ENCODE peak calls at places on chromosomes 4 and X, in seven cellular contexts. One of them, this sample, is unnamed.

GRCh38 chr4:72055566-72055965 is 23.8 kb downstream of the NPFFR2 start:
- DNase-seq in LoVo: no peak
- DNase-seq in stomach: no peak
- DNase-seq in NCI-H774: no peak
- DNase-seq in AG08396: no peak
- DNase-seq in OCI-LY7: no peak
- DNase-seq in activated naive CD8-positive, alpha-beta T cell treated with anti-CD3 and anti-CD28 coated beads, Interleukin-2, amount 10 ng/mL, durations not matched to agents 7 days and 5 days: no peak
- DNase-seq in this sample: no peak

GRCh38 chr4:152983774-152984411 is 47.8 kb downstream of the FHDC1 start:
- DNase-seq in LoVo: no peak
- DNase-seq in stomach: no peak
- DNase-seq in NCI-H774: no peak
- DNase-seq in AG08396: peak; percentile 61
- DNase-seq in OCI-LY7: no peak
- DNase-seq in activated naive CD8-positive, alpha-beta T cell treated with anti-CD3 and anti-CD28 coated beads, Interleukin-2, amount 10 ng/mL, durations not matched to agents 7 days and 5 days: no peak
- DNase-seq in this sample: no peak

GRCh38 chrX:139203681-139204575 is 326.6 kb upstream of the F9 start:
- DNase-seq in LoVo: no peak
- DNase-seq in stomach: peak; percentile 36
- DNase-seq in NCI-H774: no peak
- DNase-seq in AG08396: no peak
- DNase-seq in OCI-LY7: no peak
- DNase-seq in activated naive CD8-positive, alpha-beta T cell treated with anti-CD3 and anti-CD28 coated beads, Interleukin-2, amount 10 ng/mL, durations not matched to agents 7 days and 5 days: peak; percentile 26
- DNase-seq in this sample: peak; percentile 59

GRCh38 chrX:154797006-154797405 is 8.3 kb downstream of the MPP1 start:
- DNase-seq in LoVo: no peak
- DNase-seq in stomach: no peak
- DNase-seq in NCI-H774: no peak
- DNase-seq in AG08396: no peak
- DNase-seq in OCI-LY7: no peak
- DNase-seq in activated naive CD8-positive, alpha-beta T cell treated with anti-CD3 and anti-CD28 coated beads, Interleukin-2, amount 10 ng/mL, durations not matched to agents 7 days and 5 days: no peak
- DNase-seq in this sample: no peak

GRCh38 chrX:153794897-153795816 is 689 bp downstream of the SSR4 start:
- DNase-seq in LoVo: no peak
- DNase-seq in stomach: no peak
- DNase-seq in NCI-H774: no peak
- DNase-seq in AG08396: no peak
- DNase-seq in OCI-LY7: peak; percentile 14
- DNase-seq in activated naive CD8-positive, alpha-beta T cell treated with anti-CD3 and anti-CD28 coated beads, Interleukin-2, amount 10 ng/mL, durations not matched to agents 7 days and 5 days: peak; percentile 45
- DNase-seq in this sample: peak; percentile 27

GRCh38 chr4:140330311-140330900 is 43.0 kb upstream of the SCOC start:
- DNase-seq in LoVo: peak; percentile 34
- DNase-seq in stomach: no peak
- DNase-seq in NCI-H774: no peak
- DNase-seq in AG08396: peak; percentile 22
- DNase-seq in OCI-LY7: peak; percentile 42
- DNase-seq in activated naive CD8-positive, alpha-beta T cell treated with anti-CD3 and anti-CD28 coated beads, Interleukin-2, amount 10 ng/mL, durations not matched to agents 7 days and 5 days: no peak
- DNase-seq in this sample: peak; percentile 30

GRCh38 chr4:33494150-33494549 is 2750.2 kb downstream of the ARAP2 start:
- DNase-seq in LoVo: no peak
- DNase-seq in stomach: no peak
- DNase-seq in NCI-H774: no peak
- DNase-seq in AG08396: no peak
- DNase-seq in OCI-LY7: no peak
- DNase-seq in activated naive CD8-positive, alpha-beta T cell treated with anti-CD3 and anti-CD28 coated beads, Interleukin-2, amount 10 ng/mL, durations not matched to agents 7 days and 5 days: no peak
- DNase-seq in this sample: no peak

GRCh38 chr4:102541708-102542107 is 40.5 kb downstream of the NFKB1 start:
- DNase-seq in LoVo: no peak
- DNase-seq in stomach: no peak
- DNase-seq in NCI-H774: no peak
- DNase-seq in AG08396: no peak
- DNase-seq in OCI-LY7: no peak
- DNase-seq in activated naive CD8-positive, alpha-beta T cell treated with anti-CD3 and anti-CD28 coated beads, Interleukin-2, amount 10 ng/mL, durations not matched to agents 7 days and 5 days: peak; percentile 37
- DNase-seq in this sample: no peak

GRCh38 chrX:119266364-119266995 is 30.4 kb downstream of the PGRMC1 start:
- DNase-seq in LoVo: peak; percentile 13
- DNase-seq in stomach: no peak
- DNase-seq in NCI-H774: no peak
- DNase-seq in AG08396: peak; percentile 64
- DNase-seq in OCI-LY7: peak; percentile 21
- DNase-seq in activated naive CD8-positive, alpha-beta T cell treated with anti-CD3 and anti-CD28 coated beads, Interleukin-2, amount 10 ng/mL, durations not matched to agents 7 days and 5 days: no peak
- DNase-seq in this sample: peak; percentile 14

GRCh38 chrX:147912093-147912801 is 528 bp downstream of the FMR1 start:
- DNase-seq in LoVo: peak; percentile 6
- DNase-seq in stomach: peak; percentile 29
- DNase-seq in NCI-H774: no peak
- DNase-seq in AG08396: peak; percentile 26
- DNase-seq in OCI-LY7: peak; percentile 68
- DNase-seq in activated naive CD8-positive, alpha-beta T cell treated with anti-CD3 and anti-CD28 coated beads, Interleukin-2, amount 10 ng/mL, durations not matched to agents 7 days and 5 days: peak; percentile 56
- DNase-seq in this sample: peak; percentile 56

GRCh38 chr4:186904104-186904503 is 180.4 kb upstream of the FAT1 start:
- DNase-seq in LoVo: peak; percentile 24
- DNase-seq in stomach: no peak
- DNase-seq in NCI-H774: no peak
- DNase-seq in AG08396: peak; percentile 68
- DNase-seq in OCI-LY7: no peak
- DNase-seq in activated naive CD8-positive, alpha-beta T cell treated with anti-CD3 and anti-CD28 coated beads, Interleukin-2, amount 10 ng/mL, durations not matched to agents 7 days and 5 days: no peak
- DNase-seq in this sample: no peak

GRCh38 chr4:26896636-26897035 is 36.0 kb downstream of the STIM2 start:
- DNase-seq in LoVo: no peak
- DNase-seq in stomach: no peak
- DNase-seq in NCI-H774: no peak
- DNase-seq in AG08396: peak; percentile 13
- DNase-seq in OCI-LY7: no peak
- DNase-seq in activated naive CD8-positive, alpha-beta T cell treated with anti-CD3 and anti-CD28 coated beads, Interleukin-2, amount 10 ng/mL, durations not matched to agents 7 days and 5 days: no peak
- DNase-seq in this sample: no peak

GRCh38 chrX:45422216-45422925 is 221.7 kb upstream of the DIPK2B start:
- DNase-seq in LoVo: no peak
- DNase-seq in stomach: no peak
- DNase-seq in NCI-H774: no peak
- DNase-seq in AG08396: no peak
- DNase-seq in OCI-LY7: no peak
- DNase-seq in activated naive CD8-positive, alpha-beta T cell treated with anti-CD3 and anti-CD28 coated beads, Interleukin-2, amount 10 ng/mL, durations not matched to agents 7 days and 5 days: no peak
- DNase-seq in this sample: no peak

GRCh38 chr4:125316781-125317525 is 2.2 kb downstream of the FAT4 start:
- DNase-seq in LoVo: no peak
- DNase-seq in stomach: peak; percentile 34
- DNase-seq in NCI-H774: no peak
- DNase-seq in AG08396: peak; percentile 39
- DNase-seq in OCI-LY7: no peak
- DNase-seq in activated naive CD8-positive, alpha-beta T cell treated with anti-CD3 and anti-CD28 coated beads, Interleukin-2, amount 10 ng/mL, durations not matched to agents 7 days and 5 days: peak; percentile 30
- DNase-seq in this sample: no peak

GRCh38 chr4:106816501-106816900 is 219.6 kb downstream of the DKK2 start:
- DNase-seq in LoVo: no peak
- DNase-seq in stomach: no peak
- DNase-seq in NCI-H774: no peak
- DNase-seq in AG08396: peak; percentile 2
- DNase-seq in OCI-LY7: no peak
- DNase-seq in activated naive CD8-positive, alpha-beta T cell treated with anti-CD3 and anti-CD28 coated beads, Interleukin-2, amount 10 ng/mL, durations not matched to agents 7 days and 5 days: no peak
- DNase-seq in this sample: no peak

GRCh38 chr4:80197601-80198444 is 520 bp downstream of the PRDM8 start:
- DNase-seq in LoVo: no peak
- DNase-seq in stomach: no peak
- DNase-seq in NCI-H774: no peak
- DNase-seq in AG08396: no peak
- DNase-seq in OCI-LY7: no peak
- DNase-seq in activated naive CD8-positive, alpha-beta T cell treated with anti-CD3 and anti-CD28 coated beads, Interleukin-2, amount 10 ng/mL, durations not matched to agents 7 days and 5 days: no peak
- DNase-seq in this sample: no peak

GRCh38 chr4:33381806-33382205 is 2661.6 kb downstream of the PCDH7 start:
- DNase-seq in LoVo: no peak
- DNase-seq in stomach: no peak
- DNase-seq in NCI-H774: peak; percentile 41
- DNase-seq in AG08396: no peak
- DNase-seq in OCI-LY7: no peak
- DNase-seq in activated naive CD8-positive, alpha-beta T cell treated with anti-CD3 and anti-CD28 coated beads, Interleukin-2, amount 10 ng/mL, durations not matched to agents 7 days and 5 days: no peak
- DNase-seq in this sample: no peak

GRCh38 chr4:26425953-26426352 is 64.3 kb downstream of the CCKAR start:
- DNase-seq in LoVo: no peak
- DNase-seq in stomach: no peak
- DNase-seq in NCI-H774: no peak
- DNase-seq in AG08396: no peak
- DNase-seq in OCI-LY7: no peak
- DNase-seq in activated naive CD8-positive, alpha-beta T cell treated with anti-CD3 and anti-CD28 coated beads, Interleukin-2, amount 10 ng/mL, durations not matched to agents 7 days and 5 days: no peak
- DNase-seq in this sample: no peak

GRCh38 chrX:115339441-115340025 is 50.0 kb downstream of the LUZP4 start:
- DNase-seq in LoVo: no peak
- DNase-seq in stomach: no peak
- DNase-seq in NCI-H774: no peak
- DNase-seq in AG08396: no peak
- DNase-seq in OCI-LY7: no peak
- DNase-seq in activated naive CD8-positive, alpha-beta T cell treated with anti-CD3 and anti-CD28 coated beads, Interleukin-2, amount 10 ng/mL, durations not matched to agents 7 days and 5 days: no peak
- DNase-seq in this sample: no peak

GRCh38 chr4:73213917-73214663 is 44.5 kb downstream of the ANKRD17 start:
- DNase-seq in LoVo: no peak
- DNase-seq in stomach: no peak
- DNase-seq in NCI-H774: no peak
- DNase-seq in AG08396: no peak
- DNase-seq in OCI-LY7: no peak
- DNase-seq in activated naive CD8-positive, alpha-beta T cell treated with anti-CD3 and anti-CD28 coated beads, Interleukin-2, amount 10 ng/mL, durations not matched to agents 7 days and 5 days: no peak
- DNase-seq in this sample: no peak

GRCh38 chrX:10744011-10744410 is 123.6 kb upstream of the MID1 start:
- DNase-seq in LoVo: no peak
- DNase-seq in stomach: no peak
- DNase-seq in NCI-H774: no peak
- DNase-seq in AG08396: no peak
- DNase-seq in OCI-LY7: no peak
- DNase-seq in activated naive CD8-positive, alpha-beta T cell treated with anti-CD3 and anti-CD28 coated beads, Interleukin-2, amount 10 ng/mL, durations not matched to agents 7 days and 5 days: no peak
- DNase-seq in this sample: no peak

GRCh38 chr4:90318208-90318607 is 191.0 kb downstream of the CCSER1 start:
- DNase-seq in LoVo: no peak
- DNase-seq in stomach: no peak
- DNase-seq in NCI-H774: no peak
- DNase-seq in AG08396: peak; percentile 20
- DNase-seq in OCI-LY7: no peak
- DNase-seq in activated naive CD8-positive, alpha-beta T cell treated with anti-CD3 and anti-CD28 coated beads, Interleukin-2, amount 10 ng/mL, durations not matched to agents 7 days and 5 days: no peak
- DNase-seq in this sample: no peak

GRCh38 chr4:134518574-134519217 is 317.1 kb upstream of the PABPC4L start:
- DNase-seq in LoVo: no peak
- DNase-seq in stomach: no peak
- DNase-seq in NCI-H774: no peak
- DNase-seq in AG08396: no peak
- DNase-seq in OCI-LY7: no peak
- DNase-seq in activated naive CD8-positive, alpha-beta T cell treated with anti-CD3 and anti-CD28 coated beads, Interleukin-2, amount 10 ng/mL, durations not matched to agents 7 days and 5 days: no peak
- DNase-seq in this sample: no peak

GRCh38 chr4:134122903-134123302 is 78.7 kb downstream of the PABPC4L start:
- DNase-seq in LoVo: no peak
- DNase-seq in stomach: no peak
- DNase-seq in NCI-H774: no peak
- DNase-seq in AG08396: no peak
- DNase-seq in OCI-LY7: no peak
- DNase-seq in activated naive CD8-positive, alpha-beta T cell treated with anti-CD3 and anti-CD28 coated beads, Interleukin-2, amount 10 ng/mL, durations not matched to agents 7 days and 5 days: no peak
- DNase-seq in this sample: no peak

GRCh38 chr4:180280076-180280475 is 1963.1 kb upstream of the TENM3 start:
- DNase-seq in LoVo: no peak
- DNase-seq in stomach: no peak
- DNase-seq in NCI-H774: no peak
- DNase-seq in AG08396: no peak
- DNase-seq in OCI-LY7: no peak
- DNase-seq in activated naive CD8-positive, alpha-beta T cell treated with anti-CD3 and anti-CD28 coated beads, Interleukin-2, amount 10 ng/mL, durations not matched to agents 7 days and 5 days: no peak
- DNase-seq in this sample: no peak

GRCh38 chrX:46465203-46465602 is 80.0 kb downstream of the ZNF674 start:
- DNase-seq in LoVo: no peak
- DNase-seq in stomach: no peak
- DNase-seq in NCI-H774: no peak
- DNase-seq in AG08396: no peak
- DNase-seq in OCI-LY7: no peak
- DNase-seq in activated naive CD8-positive, alpha-beta T cell treated with anti-CD3 and anti-CD28 coated beads, Interleukin-2, amount 10 ng/mL, durations not matched to agents 7 days and 5 days: no peak
- DNase-seq in this sample: no peak

GRCh38 chr4:1749370-1749769 is 28.0 kb downstream of the TACC3 start:
- DNase-seq in LoVo: no peak
- DNase-seq in stomach: no peak
- DNase-seq in NCI-H774: no peak
- DNase-seq in AG08396: no peak
- DNase-seq in OCI-LY7: no peak
- DNase-seq in activated naive CD8-positive, alpha-beta T cell treated with anti-CD3 and anti-CD28 coated beads, Interleukin-2, amount 10 ng/mL, durations not matched to agents 7 days and 5 days: no peak
- DNase-seq in this sample: no peak

GRCh38 chrX:47209508-47210238 is 8.8 kb upstream of the CDK16 start:
- DNase-seq in LoVo: no peak
- DNase-seq in stomach: no peak
- DNase-seq in NCI-H774: no peak
- DNase-seq in AG08396: no peak
- DNase-seq in OCI-LY7: no peak
- DNase-seq in activated naive CD8-positive, alpha-beta T cell treated with anti-CD3 and anti-CD28 coated beads, Interleukin-2, amount 10 ng/mL, durations not matched to agents 7 days and 5 days: no peak
- DNase-seq in this sample: no peak

GRCh38 chr4:80045831-80046230 is 27.2 kb downstream of the ANTXR2 start:
- DNase-seq in LoVo: no peak
- DNase-seq in stomach: no peak
- DNase-seq in NCI-H774: no peak
- DNase-seq in AG08396: no peak
- DNase-seq in OCI-LY7: no peak
- DNase-seq in activated naive CD8-positive, alpha-beta T cell treated with anti-CD3 and anti-CD28 coated beads, Interleukin-2, amount 10 ng/mL, durations not matched to agents 7 days and 5 days: no peak
- DNase-seq in this sample: peak; percentile 16

GRCh38 chr4:124428648-124429047 is 283.9 kb downstream of the ANKRD50 start:
- DNase-seq in LoVo: no peak
- DNase-seq in stomach: no peak
- DNase-seq in NCI-H774: no peak
- DNase-seq in AG08396: no peak
- DNase-seq in OCI-LY7: no peak
- DNase-seq in activated naive CD8-positive, alpha-beta T cell treated with anti-CD3 and anti-CD28 coated beads, Interleukin-2, amount 10 ng/mL, durations not matched to agents 7 days and 5 days: no peak
- DNase-seq in this sample: no peak

GRCh38 chrX:15471016-15471415 is 22.1 kb downstream of the PIR start:
- DNase-seq in LoVo: peak; percentile 53
- DNase-seq in stomach: peak; percentile 65
- DNase-seq in NCI-H774: peak; percentile 5
- DNase-seq in AG08396: peak; percentile 56
- DNase-seq in OCI-LY7: peak; percentile 50
- DNase-seq in activated naive CD8-positive, alpha-beta T cell treated with anti-CD3 and anti-CD28 coated beads, Interleukin-2, amount 10 ng/mL, durations not matched to agents 7 days and 5 days: peak; percentile 36
- DNase-seq in this sample: peak; percentile 67

GRCh38 chr4:147492761-147493160 is 11.9 kb downstream of the EDNRA start:
- DNase-seq in LoVo: no peak
- DNase-seq in stomach: no peak
- DNase-seq in NCI-H774: no peak
- DNase-seq in AG08396: peak; percentile 23
- DNase-seq in OCI-LY7: no peak
- DNase-seq in activated naive CD8-positive, alpha-beta T cell treated with anti-CD3 and anti-CD28 coated beads, Interleukin-2, amount 10 ng/mL, durations not matched to agents 7 days and 5 days: no peak
- DNase-seq in this sample: no peak

GRCh38 chrX:38249965-38250364 is 29.3 kb upstream of the SRPX start:
- DNase-seq in LoVo: no peak
- DNase-seq in stomach: no peak
- DNase-seq in NCI-H774: no peak
- DNase-seq in AG08396: no peak
- DNase-seq in OCI-LY7: no peak
- DNase-seq in activated naive CD8-positive, alpha-beta T cell treated with anti-CD3 and anti-CD28 coated beads, Interleukin-2, amount 10 ng/mL, durations not matched to agents 7 days and 5 days: no peak
- DNase-seq in this sample: no peak

GRCh38 chr4:124290678-124291077 is 421.9 kb downstream of the ANKRD50 start:
- DNase-seq in LoVo: no peak
- DNase-seq in stomach: no peak
- DNase-seq in NCI-H774: no peak
- DNase-seq in AG08396: no peak
- DNase-seq in OCI-LY7: no peak
- DNase-seq in activated naive CD8-positive, alpha-beta T cell treated with anti-CD3 and anti-CD28 coated beads, Interleukin-2, amount 10 ng/mL, durations not matched to agents 7 days and 5 days: no peak
- DNase-seq in this sample: no peak

GRCh38 chrX:26470946-26471345 is 255.0 kb downstream of the MAGEB5 start:
- DNase-seq in LoVo: no peak
- DNase-seq in stomach: no peak
- DNase-seq in NCI-H774: no peak
- DNase-seq in AG08396: no peak
- DNase-seq in OCI-LY7: no peak
- DNase-seq in activated naive CD8-positive, alpha-beta T cell treated with anti-CD3 and anti-CD28 coated beads, Interleukin-2, amount 10 ng/mL, durations not matched to agents 7 days and 5 days: no peak
- DNase-seq in this sample: no peak

GRCh38 chr4:169250796-169251195 is 20.0 kb downstream of the SH3RF1 start:
- DNase-seq in LoVo: no peak
- DNase-seq in stomach: no peak
- DNase-seq in NCI-H774: no peak
- DNase-seq in AG08396: no peak
- DNase-seq in OCI-LY7: no peak
- DNase-seq in activated naive CD8-positive, alpha-beta T cell treated with anti-CD3 and anti-CD28 coated beads, Interleukin-2, amount 10 ng/mL, durations not matched to agents 7 days and 5 days: no peak
- DNase-seq in this sample: no peak

GRCh38 chr4:162164881-162165528 is 1.2 kb upstream of the FSTL5 start:
- DNase-seq in LoVo: no peak
- DNase-seq in stomach: no peak
- DNase-seq in NCI-H774: no peak
- DNase-seq in AG08396: no peak
- DNase-seq in OCI-LY7: no peak
- DNase-seq in activated naive CD8-positive, alpha-beta T cell treated with anti-CD3 and anti-CD28 coated beads, Interleukin-2, amount 10 ng/mL, durations not matched to agents 7 days and 5 days: no peak
- DNase-seq in this sample: no peak

GRCh38 chr4:8547912-8548730 is 32.1 kb upstream of the GPR78 start:
- DNase-seq in LoVo: no peak
- DNase-seq in stomach: no peak
- DNase-seq in NCI-H774: no peak
- DNase-seq in AG08396: no peak
- DNase-seq in OCI-LY7: no peak
- DNase-seq in activated naive CD8-positive, alpha-beta T cell treated with anti-CD3 and anti-CD28 coated beads, Interleukin-2, amount 10 ng/mL, durations not matched to agents 7 days and 5 days: no peak
- DNase-seq in this sample: no peak